ENCODE peak calls at places on chromosomes 16 and 17, in six cellular contexts. W is endothelial cell of umbilical vein; B is CD4-positive, CD25-positive, alpha-beta regulatory T cell; T is thoracic aorta; E is CD8-positive, alpha-beta T cell; Z is heart right ventricle. M is an unnamed sample.

GRCh38 chr16:9647981-9648701 is 534.1 kb downstream of the GRIN2A start:
- DNase-seq in W (peak; percentile 24), B (no peak), T (no peak), E (no peak), Z (no peak), M (no peak)

GRCh38 chr16:2156025-2156848 is 655 bp downstream of the TRAF7 start:
- DNase-seq in W (peak; percentile 65), B (no peak), T (no peak), E (no peak), Z (no peak), M (no peak)

GRCh38 chr16:81717662-81718189 is 61.4 kb upstream of the PLCG2 start:
- DNase-seq in W (peak; percentile 70), B (peak; percentile 11), T (no peak), E (no peak), Z (no peak), M (no peak)

GRCh38 chr16:54506691-54507090 is 220.1 kb upstream of the IRX3 start:
- DNase-seq in W (no peak), B (no peak), T (no peak), E (no peak), Z (no peak), M (no peak)

GRCh38 chr16:77584205-77584859 is 138.0 kb upstream of the NUDT7 start:
- DNase-seq in W (peak; percentile 89), B (peak; percentile 33), T (no peak), E (peak; percentile 57), Z (no peak), M (peak; percentile 40)

GRCh38 chr17:74356640-74357465 is 4.8 kb downstream of the BTBD17 start:
- DNase-seq in W (no peak), B (no peak), T (no peak), E (no peak), Z (no peak), M (no peak)

GRCh38 chr17:3472137-3472536 is 518 bp upstream of the SPATA22 start:
- DNase-seq in W (no peak), B (no peak), T (no peak), E (no peak), Z (no peak), M (no peak)

GRCh38 chr16:3541527-3542152 is 35.6 kb downstream of the NLRC3 start:
- DNase-seq in W (no peak), B (no peak), T (no peak), E (no peak), Z (no peak), M (no peak)

GRCh38 chr17:60305141-60305540 is 86.8 kb downstream of the USP32 start:
- DNase-seq in W (no peak), B (peak; percentile 39), T (no peak), E (no peak), Z (no peak), M (no peak)

GRCh38 chr17:55825213-55825612 is 74.4 kb downstream of the PCTP start:
- DNase-seq in W (peak; percentile 8), B (no peak), T (no peak), E (no peak), Z (no peak), M (no peak)

GRCh38 chr17:31481783-31482081 is 90.3 kb downstream of the RAB11FIP4 start:
- DNase-seq in W (no peak), B (no peak), T (no peak), E (no peak), Z (no peak), M (no peak)

GRCh38 chr16:14015948-14016347 is 55.2 kb upstream of the MRTFB start:
- DNase-seq in W (peak; percentile 73), B (no peak), T (no peak), E (no peak), Z (no peak), M (peak; percentile 63)

GRCh38 chr17:5437721-5438317 is 1.1 kb downstream of the C1QBP start:
- DNase-seq in W (no peak), B (no peak), T (no peak), E (no peak), Z (no peak), M (peak; percentile 2)

DNA sequence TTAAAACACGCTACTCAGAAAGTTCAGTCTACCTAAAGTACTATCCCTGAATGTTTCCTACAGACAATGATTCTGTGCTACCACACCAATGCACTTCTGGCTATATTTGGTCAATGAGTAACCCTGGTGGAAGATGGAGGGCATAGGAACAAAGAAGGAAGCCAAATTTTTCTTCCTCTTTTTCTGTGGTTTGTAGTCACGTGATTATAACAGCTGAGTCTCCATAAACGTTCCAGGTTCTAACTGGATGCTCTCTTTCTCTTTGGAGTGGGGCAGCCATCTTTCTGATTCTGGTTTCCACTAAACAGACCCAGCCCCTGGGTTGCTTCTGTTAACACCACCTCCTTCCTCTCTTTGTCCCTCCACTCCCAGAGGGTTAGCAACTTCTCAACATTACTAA is 274.9 kb downstream of the CDH11 start:
- DNase-seq in W (no peak), B (no peak), T (no peak), E (no peak), Z (no peak), M (no peak)
- H3K27ac ChIP-seq in W (no peak overlapping the region), B (no peak overlapping the region), T (no peak overlapping the region), E (no peak overlapping the region), Z (no peak overlapping the region), M (no peak overlapping the region)

GRCh38 chr16:11327277-11328171 is 17.7 kb upstream of the RMI2 start:
- DNase-seq in W (no peak), B (no peak), T (no peak), E (no peak), Z (no peak), M (peak; percentile 84)

GRCh38 chr16:11326737-11327276 is 18.5 kb upstream of the RMI2 start:
- DNase-seq in W (no peak), B (no peak), T (no peak), E (no peak), Z (no peak), M (no peak)

GRCh38 chr16:11325404-11326083 is 19.7 kb upstream of the RMI2 start:
- DNase-seq in W (no peak), B (no peak), T (no peak), E (no peak), Z (no peak), M (no peak)

GRCh38 chr16:11328172-11329079 is 16.8 kb upstream of the RMI2 start:
- DNase-seq in W (peak; percentile 79), B (peak; percentile 44), T (no peak), E (peak; percentile 71), Z (peak; percentile 61), M (peak; percentile 88)

GRCh38 chr16:11326084-11326736 is 19.0 kb upstream of the RMI2 start:
- DNase-seq in W (no peak), B (no peak), T (no peak), E (no peak), Z (no peak), M (peak; percentile 83)
- H3K4me1 ChIP-seq in W (peaks cover 13% of the 10 kb centered on the region), B (peaks cover 22% of the 10 kb centered on the region), T (peaks cover 19% of the 10 kb centered on the region), E (peaks cover 17% of the 10 kb centered on the region), Z (peaks cover 13% of the 10 kb centered on the region), M (peaks cover 64% of the 10 kb centered on the region)

DNA sequence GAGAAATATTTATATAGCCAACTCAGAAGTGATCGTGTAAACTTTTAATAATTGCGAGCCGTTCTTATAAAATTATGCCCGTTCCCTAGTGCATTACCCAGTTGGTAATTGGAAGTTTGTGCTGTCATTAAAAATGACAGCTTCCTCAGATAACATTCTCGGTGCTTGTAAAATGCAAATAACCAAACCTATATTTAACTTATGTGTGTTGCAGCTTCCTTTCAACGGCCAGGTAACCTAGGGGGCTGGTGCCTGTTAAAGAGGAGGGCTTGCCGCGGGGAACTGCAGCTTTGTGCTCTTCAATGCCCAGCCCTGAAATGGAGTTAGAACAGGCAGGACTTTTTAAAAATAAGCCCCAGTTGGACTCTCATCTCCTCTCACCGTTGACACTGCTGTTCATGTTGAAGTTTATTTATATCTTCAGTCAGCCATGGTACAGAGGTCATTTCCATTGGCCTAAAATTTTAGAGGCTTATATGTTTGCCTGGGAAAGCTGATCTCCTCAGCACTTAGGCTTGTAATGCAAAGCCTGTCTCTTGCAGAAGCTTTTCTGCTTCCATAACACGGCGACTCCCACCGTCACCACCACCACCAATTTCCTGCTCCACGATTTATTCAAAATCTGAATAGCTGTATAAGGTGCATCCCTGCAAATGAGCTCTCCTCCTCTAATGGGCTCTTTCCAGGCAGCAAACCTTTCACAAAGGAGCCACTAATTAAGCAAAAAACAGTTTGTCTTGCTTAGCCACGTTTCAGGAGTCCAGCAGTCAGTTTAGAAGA is 74.7 kb downstream of the RPA1 start:
- DNase-seq in W (no peak), B (no peak), T (no peak), E (no peak), Z (no peak), M (no peak)
- H3K27ac ChIP-seq in W (no peak overlapping the region), B (no peak overlapping the region), T (no peak overlapping the region), E (no peak overlapping the region), Z (no peak overlapping the region), M (no peak overlapping the region)

DNA sequence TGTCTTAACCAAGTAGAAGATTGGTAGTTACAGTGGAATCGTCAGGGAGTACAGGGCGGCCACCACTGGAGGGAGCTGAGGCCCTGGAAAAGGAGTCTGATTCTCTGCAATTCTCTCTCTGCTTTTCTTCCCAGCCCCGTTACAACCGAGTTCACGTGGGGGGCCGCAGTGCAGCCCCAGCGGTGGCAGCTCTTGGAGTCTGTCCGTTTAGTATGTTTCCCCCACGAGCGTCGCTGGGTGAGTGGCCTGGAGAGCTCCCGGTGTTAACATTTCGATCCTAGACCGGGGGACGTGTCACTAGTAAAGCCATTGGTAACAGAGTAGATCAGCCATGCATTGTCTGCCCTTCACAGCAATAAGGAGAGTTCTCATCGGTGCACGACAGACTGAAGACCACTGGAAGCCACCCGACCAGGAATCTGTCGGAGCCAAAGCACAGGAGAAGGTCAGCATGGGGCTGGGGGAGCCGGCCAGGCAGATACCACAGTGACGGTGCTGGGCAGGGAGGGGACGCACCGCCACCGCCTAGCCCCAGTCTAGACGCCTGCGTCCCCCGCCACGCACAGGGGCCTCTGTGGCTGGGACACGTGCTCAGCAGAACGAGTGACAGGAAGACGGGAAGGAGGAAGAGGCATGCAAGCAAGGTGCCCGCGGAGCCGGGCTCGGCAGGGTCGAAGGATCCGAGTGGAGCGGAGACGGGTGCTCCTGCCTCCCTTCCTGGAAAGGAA is 15.7 kb downstream of the SLC16A3 start:
- DNase-seq in W (peak; percentile 38), B (no peak), T (no peak), E (no peak), Z (no peak), M (peak; percentile 64)
- H3K4me1 ChIP-seq in W (peaks cover 34% of the 10 kb centered on the region), B (peaks cover 27% of the 10 kb centered on the region), T (peaks cover 55% of the 10 kb centered on the region), E (peaks cover 23% of the 10 kb centered on the region), Z (peaks cover 64% of the 10 kb centered on the region), M (peaks cover 43% of the 10 kb centered on the region)